ENCODE peak calls at places on chromosomes 12 and 14, in eight cellular contexts. W, Z, R, B, K, P, I and Y are unnamed samples.

GRCh38 chr12:18383203-18383602 is 121.9 kb downstream of the PIK3C2G start:
- DNase-seq in K (no peak), W (peak; percentile 92), Z (no peak), B (no peak), I (no peak), P (no peak), R (no peak), Y (no peak)

GRCh38 chr12:71730936-71731335 is 23.7 kb upstream of the RAB21 start:
- DNase-seq in Z (no peak), P (no peak), K (no peak), B (no peak), R (no peak), W (peak; percentile 66), I (no peak), Y (no peak)

GRCh38 chr14:100019156-100019882 is 45.9 kb upstream of the EVL start:
- DNase-seq in K (no peak), R (no peak), P (no peak), B (no peak), W (peak; percentile 70), Z (no peak), I (no peak), Y (no peak)

GRCh38 chr14:31582286-31582691 is 21.1 kb downstream of the NUBPL start:
- DNase-seq in P (no peak), Z (no peak), W (peak; percentile 84), I (no peak), K (no peak), B (no peak), R (no peak), Y (no peak)

GRCh38 chr12:11730299-11731041 is 81.0 kb downstream of the ETV6 start:
- DNase-seq in W (no peak), Z (no peak), P (no peak), B (no peak), R (no peak), I (no peak), K (no peak), Y (no peak)

GRCh38 chr12:130438711-130439110 is 101.0 kb downstream of the PIWIL1 start:
- DNase-seq in I (no peak), B (no peak), R (no peak), K (no peak), P (no peak), W (no peak), Z (no peak), Y (no peak)

GRCh38 chr12:56688846-56689113 is 696 bp upstream of the PTGES3 start:
- DNase-seq in P (no peak), K (no peak), R (no peak), Z (no peak), B (no peak), I (no peak), W (no peak), Y (no peak)

GRCh38 chr14:85071447-85071846 is 458.5 kb upstream of the FLRT2 start:
- DNase-seq in K (no peak), I (no peak), W (no peak), B (no peak), R (no peak), Z (no peak), P (no peak), Y (no peak)

GRCh38 chr12:6096527-6096926 is 27.9 kb downstream of the VWF start:
- DNase-seq in P (no peak), B (no peak), W (no peak), K (no peak), I (no peak), R (no peak), Z (no peak), Y (no peak)

GRCh38 chr12:3752096-3752709 is 706 bp downstream of the CRACR2A start:
- DNase-seq in I (peak; percentile 67), W (peak; percentile 11), Z (peak; percentile 40), P (peak; percentile 46), B (no peak), K (peak; percentile 19), R (peak; percentile 41), Y (peak; percentile 27)

GRCh38 chr12:103495783-103496456 is at the start of gene C12orf42:
- DNase-seq in I (peak; percentile 53), Z (peak; percentile 67), K (peak; percentile 51), R (no peak), W (no peak), B (peak; percentile 73), P (no peak), Y (no peak)

GRCh38 chr14:33946679-33947078 is 4.2 kb downstream of the EGLN3 start:
- DNase-seq in W (no peak), I (no peak), K (no peak), P (no peak), R (no peak), B (no peak), Z (no peak), Y (no peak)

GRCh38 chr12:124720687-124721500 is 142.8 kb downstream of the SCARB1 start:
- DNase-seq in I (no peak), K (no peak), Z (peak; percentile 96), B (peak; percentile 93), P (no peak), W (peak; percentile 87), R (no peak), Y (no peak)

GRCh38 chr12:115158816-115159215 is 474.8 kb upstream of the TBX3 start:
- DNase-seq in R (no peak), Z (no peak), K (no peak), I (no peak), B (no peak), W (peak; percentile 50), P (no peak), Y (no peak)